ENCODE peak calls at places on chromosomes 12 and 14, in seven cellular contexts. T is GM23338, J is stomach, B is left lung, C is esophagus squamous epithelium, W is mammary epithelial cell, E is IMR-90. G is an unnamed sample.

GRCh38 chr14:96204151-96205058 is at the start of gene BDKRB2:
- DNase-seq in T (peak; percentile 86), J (peak; percentile 72), B (peak; percentile 78), C (no peak), W (peak; percentile 85), E (peak; percentile 92), G (peak; percentile 85)

GRCh38 chr14:64450255-64450654 is 15.0 kb upstream of the AKAP5 start:
- DNase-seq in T (no peak), J (no peak), B (no peak), C (no peak), W (no peak), E (no peak), G (no peak)

GRCh38 chr12:132068250-132068649 is 75.9 kb downstream of the DDX51 start:
- DNase-seq in T (no peak), J (no peak), B (no peak), C (no peak), W (no peak), E (no peak), G (no peak)

GRCh38 chr12:70400124-70400523 is 34.0 kb downstream of the KCNMB4 start:
- DNase-seq in T (no peak), J (no peak), B (no peak), C (no peak), W (no peak), E (no peak), G (no peak)

GRCh38 chr12:57208116-57208945 is 8.3 kb upstream of the NXPH4 start:
- DNase-seq in T (no peak), J (no peak), B (no peak), C (no peak), W (no peak), E (no peak), G (no peak)

GRCh38 chr12:80912906-80913769 is 24.6 kb downstream of the LIN7A start:
- DNase-seq in T (no peak), J (no peak), B (no peak), C (no peak), W (peak; percentile 26), E (no peak), G (no peak)

GRCh38 chr14:70213721-70214282 is 25.1 kb upstream of the SLC8A3 start:
- DNase-seq in T (no peak), J (no peak), B (no peak), C (no peak), W (no peak), E (no peak), G (no peak)

GRCh38 chr14:72559669-72560068 is 334.2 kb downstream of the DPF3 start:
- DNase-seq in T (no peak), J (no peak), B (no peak), C (no peak), W (no peak), E (no peak), G (no peak)

GRCh38 chr14:61631044-61631692 is 64.1 kb upstream of the HIF1A start:
- DNase-seq in T (no peak), J (no peak), B (no peak), C (no peak), W (no peak), E (no peak), G (no peak)

GRCh38 chr14:26702721-26703250 is 105.0 kb upstream of the NOVA1 start:
- DNase-seq in T (peak; percentile 15), J (no peak), B (no peak), C (no peak), W (no peak), E (no peak), G (no peak)

GRCh38 chr14:89657014-89657413 is 240.0 kb upstream of the FOXN3 start:
- DNase-seq in T (no peak), J (no peak), B (no peak), C (no peak), W (no peak), E (no peak), G (no peak)

GRCh38 chr14:59107819-59108218 is 80.6 kb upstream of the DAAM1 start:
- DNase-seq in T (no peak), J (no peak), B (no peak), C (no peak), W (no peak), E (no peak), G (no peak)

GRCh38 chr12:89733579-89734201 is 25.1 kb upstream of the ATP2B1 start:
- DNase-seq in T (no peak), J (no peak), B (no peak), C (no peak), W (peak; percentile 96), E (peak; percentile 90), G (no peak)

GRCh38 chr14:90720336-90720735 is 95.9 kb downstream of the TTC7B start:
- DNase-seq in T (no peak), J (no peak), B (no peak), C (no peak), W (no peak), E (peak; percentile 81), G (no peak)

GRCh38 chr12:63382930-63383329 is 231.9 kb upstream of the AVPR1A start:
- DNase-seq in T (no peak), J (no peak), B (no peak), C (no peak), W (no peak), E (no peak), G (no peak)

GRCh38 chr14:51595831-51596472 is 55.8 kb upstream of the FRMD6 start:
- DNase-seq in T (no peak), J (no peak), B (no peak), C (no peak), W (no peak), E (no peak), G (no peak)

GRCh38 chr14:61652526-61653262 is 42.6 kb upstream of the HIF1A start:
- DNase-seq in T (no peak), J (no peak), B (no peak), C (no peak), W (no peak), E (no peak), G (no peak)

GRCh38 chr12:105273601-105274000 is 37.6 kb upstream of the APPL2 start:
- DNase-seq in T (no peak), J (no peak), B (no peak), C (no peak), W (no peak), E (no peak), G (no peak)

GRCh38 chr12:116693259-116694227 is 44.3 kb downstream of the SPRING1 start:
- DNase-seq in T (peak; percentile 43), J (peak; percentile 35), B (no peak), C (no peak), W (no peak), E (no peak), G (peak; percentile 70)

GRCh38 chr12:24899503-24900098 is 49.3 kb downstream of the BCAT1 start:
- DNase-seq in T (no peak), J (no peak), B (no peak), C (no peak), W (no peak), E (no peak), G (no peak)

GRCh38 chr14:80055912-80056801 is 155.1 kb downstream of the DIO2 start:
- DNase-seq in T (peak; percentile 70), J (peak; percentile 27), B (no peak), C (no peak), W (peak; percentile 32), E (peak; percentile 78), G (no peak)

GRCh38 chr14:55077155-55077554 is 25.7 kb downstream of the MAPK1IP1L start:
- DNase-seq in T (peak; percentile 35), J (peak; percentile 50), B (no peak), C (no peak), W (peak; percentile 83), E (no peak), G (peak; percentile 60)

GRCh38 chr14:72243309-72243708 is 311.1 kb downstream of the RGS6 start:
- DNase-seq in T (peak; percentile 63), J (no peak), B (no peak), C (no peak), W (no peak), E (no peak), G (no peak)

GRCh38 chr14:61498303-61498702 is 176.9 kb downstream of the PRKCH start:
- DNase-seq in T (no peak), J (no peak), B (no peak), C (no peak), W (no peak), E (no peak), G (no peak)

GRCh38 chr12:19430988-19431387 is 8.3 kb upstream of the AEBP2 start:
- DNase-seq in T (no peak), J (no peak), B (no peak), C (no peak), W (no peak), E (no peak), G (no peak)

GRCh38 chr12:50006266-50006665 is 19.0 kb downstream of the RACGAP1 start:
- DNase-seq in T (no peak), J (no peak), B (no peak), C (no peak), W (no peak), E (no peak), G (no peak)
- H3K4me1 ChIP-seq in T (no peaks in the 10 kb centered on the region), J (peaks cover 45% of the 10 kb centered on the region), B (no peaks in the 10 kb centered on the region), C (no peaks in the 10 kb centered on the region), W (no peaks in the 10 kb centered on the region), E (peaks cover 5% of the 10 kb centered on the region), G (no peaks in the 10 kb centered on the region)

GRCh38 chr12:13203028-13203922 is 6.7 kb downstream of the EMP1 start:
- DNase-seq in T (peak; percentile 83), J (no peak), B (no peak), C (no peak), W (no peak), E (no peak), G (peak; percentile 53)
- TF ChIP-seq CTCF in T (peak; percentile 83), J (no peak), B (no peak), C (peak; percentile 62), W (no peak), E (peak; percentile 15), G (no peak)

DNA sequence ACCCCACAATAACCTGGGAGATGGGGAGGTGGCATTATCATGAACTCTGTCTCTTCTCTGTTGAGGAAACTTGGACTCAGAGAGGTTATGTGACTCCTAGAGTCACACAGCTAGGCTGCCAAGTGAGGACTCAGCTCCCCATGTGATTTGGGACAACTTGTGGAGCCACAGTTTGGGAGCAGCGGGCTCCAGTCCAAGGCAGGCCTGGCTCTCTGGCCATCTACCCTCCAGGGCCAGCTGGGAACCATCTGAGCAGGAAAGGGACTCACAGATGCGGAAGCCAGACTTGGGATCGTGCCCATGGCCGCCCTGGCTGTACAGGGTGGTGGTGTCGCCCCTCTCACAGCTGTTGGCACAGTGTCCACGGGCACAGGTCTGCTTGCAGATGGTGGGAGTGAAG is 59.1 kb downstream of the ISCA2 start:
- DNase-seq in T (no peak), J (peak; percentile 45), B (no peak), C (no peak), W (no peak), E (peak; percentile 50), G (peak; percentile 47)
- H3K4me3 ChIP-seq in T (no peak overlapping the region), J (no peak overlapping the region), B (no peak overlapping the region), C (no peak overlapping the region), W (no peak overlapping the region), E (no peak overlapping the region), G (no peak overlapping the region)

DNA sequence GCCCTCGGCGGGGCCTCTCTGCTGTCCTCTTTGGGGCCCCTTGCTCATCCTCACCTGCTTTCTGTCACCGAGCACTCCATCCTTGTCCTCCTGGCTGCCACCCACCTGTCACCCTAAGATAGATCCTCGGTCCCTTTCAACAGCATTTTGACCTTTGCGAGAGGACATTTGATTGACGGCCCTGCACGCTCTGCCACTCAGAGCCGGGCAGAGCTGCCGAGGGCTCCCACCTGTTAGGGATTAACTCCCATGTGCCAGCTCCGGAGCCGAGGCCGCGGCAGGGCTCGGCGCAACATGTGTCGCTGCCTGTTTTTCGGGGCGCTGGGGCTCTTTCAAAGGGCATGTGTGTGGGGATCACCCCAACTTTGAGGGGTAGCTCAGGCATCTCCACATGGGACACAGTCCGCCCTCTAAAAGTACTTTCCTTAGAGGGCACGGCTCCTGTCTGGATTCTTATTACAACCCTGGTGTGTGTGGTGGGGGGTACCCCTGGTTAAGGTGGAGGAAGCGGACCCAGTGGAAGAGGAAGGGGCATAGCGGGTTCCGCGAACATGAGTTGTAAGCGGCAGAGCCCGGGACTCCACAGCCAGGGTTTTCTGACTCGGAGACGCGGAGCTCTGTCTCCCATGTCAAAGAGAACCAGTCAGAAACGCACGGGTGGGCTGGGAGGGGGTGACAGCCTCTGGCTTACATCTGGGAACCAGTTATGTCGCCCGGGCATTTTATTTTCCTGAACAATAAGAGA is 800 bp upstream of the MEG3 start:
- DNase-seq in T (no peak), J (no peak), B (no peak), C (no peak), W (no peak), E (no peak), G (no peak)
- H3K4me1 ChIP-seq in T (no peaks in the 10 kb centered on the region), J (no peaks in the 10 kb centered on the region), B (peaks cover 4% of the 10 kb centered on the region), C (no peaks in the 10 kb centered on the region), W (no peaks in the 10 kb centered on the region), E (peaks cover 6% of the 10 kb centered on the region), G (no peaks in the 10 kb centered on the region)